ENCODE peak calls at places on chromosome 6, in ten cellular contexts. O, S, V, J, Y, E, F, L, K and N are unnamed samples.

GRCh38 chr6:42450314-42451145 is 1.2 kb downstream of the TRERF1 start:
- DNase-seq in O (no peak), S (peak; percentile 45), V (peak; percentile 11), J (no peak), Y (no peak), E (no peak), F (no peak), L (no peak), K (no peak), N (no peak)

GRCh38 chr6:30752164-30752927 is 8.0 kb upstream of the IER3 start:
- DNase-seq in O (peak; percentile 89), S (peak; percentile 90), V (no peak), J (no peak), Y (no peak), E (peak; percentile 91), F (peak; percentile 99), L (peak; percentile 96), K (peak; percentile 99), N (no peak)

GRCh38 chr6:8462169-8462568 is 26.8 kb upstream of the SLC35B3 start:
- DNase-seq in O (no peak), S (no peak), V (no peak), J (no peak), Y (no peak), E (no peak), F (no peak), L (no peak), K (no peak), N (no peak)

GRCh38 chr6:10331336-10331735 is 83.5 kb downstream of the TFAP2A start:
- DNase-seq in O (no peak), S (no peak), V (no peak), J (no peak), Y (no peak), E (no peak), F (no peak), L (no peak), K (no peak), N (no peak)

GRCh38 chr6:150068173-150068785 is 642 bp downstream of the ULBP3 start:
- DNase-seq in O (no peak), S (no peak), V (peak; percentile 11), J (no peak), Y (no peak), E (no peak), F (no peak), L (no peak), K (no peak), N (no peak)

GRCh38 chr6:108654465-108655106 is 93.9 kb downstream of the FOXO3 start:
- DNase-seq in O (no peak), S (no peak), V (no peak), J (no peak), Y (no peak), E (no peak), F (no peak), L (no peak), K (no peak), N (no peak)

GRCh38 chr6:18388942-18389341 is 1.8 kb downstream of the RNF144B start:
- DNase-seq in O (no peak), S (peak; percentile 71), V (peak; percentile 20), J (no peak), Y (no peak), E (no peak), F (peak; percentile 47), L (no peak), K (peak; percentile 46), N (no peak)

GRCh38 chr6:146190581-146190980 is 161.7 kb downstream of the GRM1 start:
- DNase-seq in O (no peak), S (no peak), V (no peak), J (no peak), Y (no peak), E (no peak), F (no peak), L (no peak), K (no peak), N (no peak)

GRCh38 chr6:1297746-1298145 is 14.2 kb upstream of the FOXQ1 start:
- DNase-seq in O (no peak), S (peak; percentile 41), V (no peak), J (no peak), Y (no peak), E (no peak), F (no peak), L (no peak), K (peak; percentile 69), N (no peak)